ENCODE peak calls at places on chromosomes 16 and 17, in six cellular contexts. M is WTC11; J is CD8-positive, alpha-beta T cell; U is left ventricle myocardium inferior; Z is left lung; V is Calu3. D is an unnamed sample.

GRCh38 chr16:600781-601180 is 10.9 kb downstream of the RAB40C start:
- DNase-seq in M (no peak), J (no peak), U (no peak), Z (no peak), V (no peak), D (no peak)

GRCh38 chr16:23595951-23596720 is at the start of gene NDUFAB1:
- DNase-seq in M (peak), J (peak), U (peak), Z (peak), V (peak), D (peak)

GRCh38 chr17:27454089-27454488 is 2.2 kb upstream of the KSR1 start:
- DNase-seq in M (no peak), J (no peak), U (no peak), Z (no peak), V (no peak), D (no peak)

GRCh38 chr16:83300326-83300725 is 507.5 kb upstream of the HSBP1 start:
- DNase-seq in M (no peak), J (no peak), U (no peak), Z (no peak), V (no peak), D (no peak)

GRCh38 chr16:84907575-84907974 is 87.8 kb downstream of the CRISPLD2 start:
- DNase-seq in M (no peak), J (no peak), U (no peak), Z (peak), V (no peak), D (no peak)

GRCh38 chr17:38534498-38534885 is 71.3 kb downstream of the SRCIN1 start:
- DNase-seq in M (no peak), J (no peak), U (no peak), Z (no peak), V (no peak), D (no peak)

GRCh38 chr17:50044483-50044882 is 11.4 kb upstream of the ITGA3 start:
- DNase-seq in M (no peak), J (no peak), U (no peak), Z (peak), V (no peak), D (no peak)

GRCh38 chr17:37358098-37358829 is 17.5 kb upstream of the C17orf78 start:
- DNase-seq in M (peak), J (peak), U (peak), Z (peak), V (peak), D (no peak)

GRCh38 chr17:42325026-42325425 is 36.7 kb downstream of the STAT5A start:
- DNase-seq in M (no peak), J (no peak), U (no peak), Z (peak), V (no peak), D (no peak)

GRCh38 chr17:46771601-46772012 is 46.9 kb downstream of the WNT3 start:
- DNase-seq in M (peak), J (no peak), U (no peak), Z (no peak), V (peak), D (no peak)

GRCh38 chr17:45677770-45678169 is 106.3 kb upstream of the CRHR1 start:
- DNase-seq in M (no peak), J (no peak), U (no peak), Z (no peak), V (no peak), D (no peak)

GRCh38 chr16:84116720-84117481 is at the start of gene MBTPS1:
- DNase-seq in M (peak), J (peak), U (peak), Z (peak), V (peak), D (peak)

GRCh38 chr16:52074133-52074532 is 472.8 kb downstream of the TOX3 start:
- DNase-seq in M (no peak), J (no peak), U (no peak), Z (no peak), V (no peak), D (no peak)

GRCh38 chr16:87303431-87303930 is 13.7 kb downstream of the C16orf95 start:
- DNase-seq in M (no peak), J (no peak), U (no peak), Z (no peak), V (no peak), D (no peak)

GRCh38 chr17:80922580-80923160 is 69.0 kb upstream of the CHMP6 start:
- DNase-seq in M (no peak), J (no peak), U (no peak), Z (peak), V (no peak), D (no peak)

GRCh38 chr17:36755586-36755985 is 154.2 kb downstream of the MRM1 start:
- DNase-seq in M (peak), J (peak), U (no peak), Z (no peak), V (peak), D (peak)

GRCh38 chr17:21002309-21003006 is 40.4 kb downstream of the USP22 start:
- DNase-seq in M (no peak), J (no peak), U (no peak), Z (no peak), V (no peak), D (no peak)

GRCh38 chr17:20074001-20074400 is 64.8 kb downstream of the SPECC1 start:
- DNase-seq in M (no peak), J (no peak), U (no peak), Z (no peak), V (no peak), D (no peak)

GRCh38 chr16:48197294-48197693 is 41.5 kb upstream of the ABCC12 start:
- DNase-seq in M (no peak), J (no peak), U (no peak), Z (no peak), V (no peak), D (no peak)

GRCh38 chr16:84667600-84668309 is 19.4 kb downstream of the KLHL36 start:
- DNase-seq in M (no peak), J (no peak), U (no peak), Z (no peak), V (no peak), D (no peak)

GRCh38 chr17:28728364-28729200 is at the start of gene NEK8:
- DNase-seq in M (peak), J (peak), U (peak), Z (peak), V (peak), D (peak)

GRCh38 chr17:77036841-77037381 is 103.9 kb upstream of the SEC14L1 start:
- DNase-seq in M (no peak), J (no peak), U (peak), Z (no peak), V (peak), D (no peak)

GRCh38 chr17:16991349-16992009 is 19.6 kb upstream of the TNFRSF13B start:
- DNase-seq in M (peak), J (peak), U (peak), Z (peak), V (peak), D (peak)
- TF ChIP-seq CTCF in M (peak), J (peak), U (peak), Z (peak), V (peak), D (peak)

GRCh38 chr17:980406-981291 is 1.1 kb upstream of the NXN start:
- DNase-seq in M (peak), J (peak), U (peak), Z (peak), V (peak), D (peak)

GRCh38 chr17:981292-981658 is 1.7 kb upstream of the NXN start:
- DNase-seq in M (no peak), J (no peak), U (no peak), Z (no peak), V (no peak), D (no peak)

GRCh38 chr17:979211-979538 is 401 bp downstream of the NXN start:
- DNase-seq in M (no peak), J (no peak), U (no peak), Z (peak), V (no peak), D (no peak)

GRCh38 chr17:978110-979093 is 1.2 kb downstream of the NXN start:
- DNase-seq in M (peak), J (no peak), U (peak), Z (peak), V (no peak), D (no peak)

DNA sequence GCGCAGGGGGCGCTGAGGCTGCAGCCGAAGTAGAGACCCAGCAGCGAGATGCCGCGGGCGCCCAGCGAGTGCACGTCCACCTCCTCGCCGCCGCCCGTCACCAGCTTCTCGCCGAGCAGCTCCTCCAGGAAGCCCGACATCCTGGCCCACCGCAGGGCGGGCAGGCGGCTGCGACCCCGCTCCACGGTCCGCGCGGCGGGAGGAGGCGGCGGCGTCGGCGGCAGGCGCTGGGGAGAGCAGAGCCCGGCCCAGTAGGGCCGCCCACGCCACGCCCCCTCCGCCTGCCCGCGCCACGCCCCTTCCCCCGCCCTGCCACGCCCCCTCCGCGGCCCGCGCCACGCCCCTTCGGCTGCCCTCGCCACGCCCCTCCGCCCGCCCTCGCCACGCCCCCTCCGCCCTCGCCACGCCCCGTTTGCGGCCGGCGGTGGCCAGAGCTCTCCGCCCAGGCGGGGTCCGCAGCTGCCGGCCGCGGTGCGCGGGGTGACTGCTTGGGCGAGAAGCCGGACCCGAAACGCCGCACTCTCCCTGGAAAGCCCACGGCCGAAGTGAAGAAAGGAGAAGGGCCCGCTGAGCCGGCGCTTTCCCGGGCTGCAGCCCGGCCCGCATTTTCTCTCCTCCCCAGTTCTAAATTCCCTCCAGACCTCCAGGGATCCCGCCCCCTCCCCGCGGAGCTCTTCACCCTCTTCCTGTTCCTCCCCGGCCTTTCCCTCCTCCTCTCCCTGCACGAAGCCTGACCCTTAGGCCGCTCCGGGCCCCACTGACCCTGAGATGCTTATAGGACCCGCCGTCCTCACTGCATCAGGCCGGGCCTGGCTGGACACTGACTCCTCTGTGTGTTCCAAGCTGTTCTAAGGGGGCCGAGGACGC is at the start of gene NXN:
- DNase-seq in M (peak), J (peak), U (peak), Z (peak), V (peak), D (peak)
- TF ChIP-seq CTCF in M (no peak), J (no peak), U (peak), Z (no peak), V (no peak), D (no peak)

DNA sequence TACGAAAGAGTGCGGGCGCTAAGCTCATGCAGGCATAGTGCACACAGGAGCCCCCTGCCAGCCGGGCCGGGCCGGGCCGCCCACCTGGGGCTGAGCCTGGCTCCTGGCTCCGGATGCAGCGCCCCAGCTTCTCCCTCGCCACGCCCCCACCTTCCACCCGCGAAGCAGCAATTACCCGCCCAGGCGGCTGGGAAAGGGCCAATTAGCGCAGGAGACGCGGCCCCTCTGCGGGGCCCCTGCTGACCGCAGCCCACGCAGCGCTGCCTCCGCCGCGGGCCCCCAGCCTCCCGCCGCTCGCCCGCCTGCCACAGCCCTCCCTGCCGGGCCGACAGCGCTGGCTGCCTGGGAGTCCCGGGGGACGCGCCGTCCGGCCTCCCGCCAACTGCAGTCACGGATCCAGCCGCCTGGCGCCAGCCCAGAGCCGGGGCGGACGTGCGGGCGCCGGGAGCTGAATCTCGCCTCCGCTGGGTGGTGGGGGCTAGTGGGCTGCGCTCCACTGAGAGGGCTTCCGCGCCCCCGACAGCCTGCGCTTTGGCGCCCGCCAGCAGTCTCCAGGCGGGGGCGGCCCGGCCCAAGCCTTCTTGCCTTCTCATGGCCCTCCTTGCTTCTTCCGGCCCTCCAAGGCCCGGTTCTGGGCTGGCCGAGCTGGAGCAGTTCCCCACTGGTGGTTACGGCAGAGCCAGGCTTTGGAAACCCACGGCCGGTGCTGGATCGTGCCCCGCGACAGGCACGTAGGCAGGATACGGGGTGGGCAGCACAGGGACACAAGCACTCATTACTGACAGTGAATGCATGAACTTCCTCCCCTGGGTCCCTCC is 14.9 kb upstream of the CBFB start:
- DNase-seq in M (peak), J (peak), U (peak), Z (peak), V (peak), D (peak)
- TF ChIP-seq CTCF in M (no peak), J (no peak), U (peak), Z (peak), V (peak), D (peak)

GRCh38 chr17:78988152-78988551 is 8.4 kb upstream of the LGALS3BP start:
- DNase-seq in M (no peak), J (no peak), U (peak), Z (no peak), V (no peak), D (no peak)

GRCh38 chr17:78981010-78981888 is 1.5 kb upstream of the LGALS3BP start:
- DNase-seq in M (no peak), J (no peak), U (no peak), Z (no peak), V (no peak), D (no peak)

GRCh38 chr17:78990349-78991016 is 10.8 kb upstream of the LGALS3BP start:
- DNase-seq in M (no peak), J (no peak), U (peak), Z (no peak), V (no peak), D (no peak)

GRCh38 chr17:78985395-78985794 is 5.7 kb upstream of the LGALS3BP start:
- DNase-seq in M (no peak), J (no peak), U (no peak), Z (no peak), V (no peak), D (no peak)

DNA sequence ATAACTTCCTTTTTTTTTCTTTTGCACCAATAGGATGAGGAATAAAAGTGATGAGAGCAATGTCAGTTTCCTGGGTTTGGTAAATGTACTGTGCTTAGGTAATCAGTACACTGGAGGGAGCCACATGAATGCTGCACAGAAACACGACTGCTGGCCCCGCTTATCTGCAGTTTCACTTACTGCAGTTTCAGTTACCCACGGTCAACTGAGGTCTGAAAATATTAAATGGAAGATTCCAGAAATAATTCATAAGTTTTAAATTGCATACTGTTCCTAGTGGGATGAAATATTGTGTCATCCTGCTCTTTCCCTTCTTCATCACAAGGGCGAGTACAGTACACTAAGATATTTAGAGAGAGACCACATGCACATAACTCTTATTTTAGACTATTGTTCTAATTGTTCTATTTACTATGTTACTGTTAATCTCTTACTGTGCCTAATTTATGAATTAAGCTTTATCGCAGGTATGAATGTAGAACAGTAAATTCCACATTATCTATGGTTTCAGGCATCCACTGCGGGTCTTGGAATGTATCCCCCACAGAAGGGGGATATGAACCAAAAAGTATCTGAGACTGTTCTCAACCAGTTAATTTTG is 6.4 kb upstream of the LGALS3BP start:
- DNase-seq in M (no peak), J (no peak), U (no peak), Z (no peak), V (no peak), D (no peak)
- TF ChIP-seq CTCF in M (no peak), J (peak), U (peak), Z (no peak), V (no peak), D (no peak)

DNA sequence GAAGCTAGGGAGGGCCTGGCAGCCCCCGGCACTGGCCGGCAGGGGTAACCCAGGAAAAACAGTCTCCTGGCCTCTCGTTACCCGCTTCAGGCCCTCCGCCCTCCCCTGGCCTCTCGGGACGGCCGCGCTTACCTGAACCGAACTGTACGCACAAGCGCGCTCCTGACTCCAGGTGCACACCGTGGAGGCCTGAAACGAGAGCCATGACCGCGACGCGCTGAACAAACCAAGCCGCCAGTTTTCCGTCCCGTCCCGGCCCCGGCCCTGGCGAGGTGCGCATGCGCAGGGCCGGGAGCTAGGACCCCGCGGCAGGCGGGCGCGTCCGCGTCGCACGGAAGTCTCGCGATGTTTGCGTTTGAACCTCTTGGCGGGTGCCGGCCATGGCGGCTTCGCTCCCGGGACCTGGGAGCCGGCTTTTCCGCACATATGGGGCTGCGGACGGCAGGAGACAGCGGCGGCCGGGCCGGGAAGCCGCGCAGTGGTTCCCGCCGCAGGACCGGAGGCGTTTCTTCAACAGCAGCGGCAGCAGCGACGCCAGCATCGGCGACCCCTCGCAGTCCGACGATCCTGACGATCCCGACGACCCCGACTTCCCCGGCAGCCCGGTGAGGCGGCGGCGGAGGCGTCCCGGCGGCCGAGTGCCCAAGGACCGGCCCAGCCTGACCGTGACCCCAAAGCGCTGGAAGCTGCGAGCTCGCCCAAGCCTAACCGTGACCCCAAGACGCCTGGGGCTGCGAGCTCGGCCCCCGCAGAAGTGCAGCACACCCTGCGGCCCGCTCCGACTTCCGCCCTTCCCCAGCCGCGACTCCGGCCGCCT is at the start of gene HASPIN:
- DNase-seq in M (peak), J (peak), U (peak), Z (peak), V (peak), D (peak)
- TF ChIP-seq CTCF in M (no peak), J (no peak), U (peak), Z (peak), V (no peak), D (no peak)

GRCh38 chr17:74089869-74090464 is 113.5 kb upstream of the RPL38 start:
- DNase-seq in M (peak), J (no peak), U (no peak), Z (peak), V (peak), D (peak)
- TF ChIP-seq CTCF in M (peak), J (no peak), U (peak), Z (peak), V (peak), D (peak)

DNA sequence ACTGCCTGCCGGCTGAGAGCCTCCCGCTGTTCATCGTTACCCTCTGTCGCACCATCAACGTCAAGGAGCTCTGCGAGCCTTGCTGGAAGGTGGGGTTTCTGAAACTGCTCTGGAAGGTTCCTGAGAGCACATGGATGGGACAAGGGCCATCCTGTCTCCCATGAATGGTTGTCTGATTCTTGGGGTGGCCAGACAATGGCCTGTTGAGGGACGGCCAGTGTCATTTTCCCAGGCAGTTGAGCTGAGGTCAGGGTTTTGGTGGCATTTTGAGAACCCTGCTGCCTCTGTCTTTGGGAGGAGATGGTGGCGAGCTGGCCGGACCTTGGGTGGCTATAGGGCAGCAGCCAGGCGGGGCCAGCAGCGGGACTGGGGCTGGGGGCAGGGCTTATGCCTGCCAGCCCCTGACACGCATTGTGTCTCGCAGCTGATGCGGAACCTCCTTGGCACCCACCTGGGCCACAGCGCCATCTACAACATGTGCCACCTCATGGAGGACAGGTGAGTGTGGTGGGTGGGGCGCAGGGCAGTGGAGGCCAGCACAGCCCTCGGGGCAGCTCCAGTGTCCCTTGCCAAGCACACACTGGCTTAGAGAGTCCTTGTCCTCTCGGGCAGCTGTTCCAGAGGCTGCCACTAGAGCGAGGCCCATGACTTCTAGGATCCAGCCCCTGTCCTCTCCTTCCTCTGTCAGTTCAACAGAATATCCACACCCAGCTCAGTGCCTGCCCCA is 9.1 kb downstream of the TSC2 start:
- DNase-seq in M (no peak), J (no peak), U (no peak), Z (no peak), V (no peak), D (no peak)
- TF ChIP-seq CTCF in M (no peak), J (no peak), U (peak), Z (no peak), V (no peak), D (no peak)